ENCODE peak calls at places on chromosomes 13 and 19, in seven cellular contexts. One of them, this sample, is unnamed. For H3K36me3, the result is how much of the 10 kb centered on the place peaks cover.

GRCh38 chr19:7550987-7551761 is 15.7 kb downstream of the PNPLA6 start:
- DNase-seq in pancreas: peak
- DNase-seq in heart left ventricle: peak
- DNase-seq in aorta: peak
- DNase-seq in tibial artery: peak
- DNase-seq in left ventricle myocardium inferior: peak
- DNase-seq in K562: peak
- DNase-seq in this sample: no peak

GRCh38 chr19:19207637-19208582 is 3.8 kb upstream of the NCAN start:
- DNase-seq in pancreas: no peak
- DNase-seq in heart left ventricle: no peak
- DNase-seq in aorta: no peak
- DNase-seq in tibial artery: no peak
- DNase-seq in left ventricle myocardium inferior: no peak
- DNase-seq in K562: no peak
- DNase-seq in this sample: no peak

GRCh38 chr13:41196620-41197019 is 2.3 kb upstream of the KBTBD7 start:
- DNase-seq in pancreas: no peak
- DNase-seq in heart left ventricle: no peak
- DNase-seq in aorta: no peak
- DNase-seq in tibial artery: no peak
- DNase-seq in left ventricle myocardium inferior: no peak
- DNase-seq in K562: no peak
- DNase-seq in this sample: no peak

GRCh38 chr13:43387880-43388279 is 364.5 kb downstream of the DNAJC15 start:
- DNase-seq in pancreas: no peak
- DNase-seq in heart left ventricle: no peak
- DNase-seq in aorta: no peak
- DNase-seq in tibial artery: no peak
- DNase-seq in left ventricle myocardium inferior: no peak
- DNase-seq in K562: no peak
- DNase-seq in this sample: no peak

GRCh38 chr19:39237200-39238184 is 7.3 kb downstream of the IFNL3 start:
- DNase-seq in pancreas: peak
- DNase-seq in heart left ventricle: no peak
- DNase-seq in aorta: no peak
- DNase-seq in tibial artery: no peak
- DNase-seq in left ventricle myocardium inferior: no peak
- DNase-seq in K562: peak
- DNase-seq in this sample: peak

GRCh38 chr19:12695090-12695489 is 1.3 kb downstream of the FBXW9 start:
- DNase-seq in pancreas: no peak
- DNase-seq in heart left ventricle: no peak
- DNase-seq in aorta: no peak
- DNase-seq in tibial artery: no peak
- DNase-seq in left ventricle myocardium inferior: no peak
- DNase-seq in K562: no peak
- DNase-seq in this sample: no peak

GRCh38 chr13:41354416-41354815 is 43.3 kb downstream of the NAA16 start:
- DNase-seq in pancreas: no peak
- DNase-seq in heart left ventricle: no peak
- DNase-seq in aorta: no peak
- DNase-seq in tibial artery: no peak
- DNase-seq in left ventricle myocardium inferior: no peak
- DNase-seq in K562: no peak
- DNase-seq in this sample: no peak

GRCh38 chr13:20331949-20332348 is 99.8 kb upstream of the GJB6 start:
- DNase-seq in pancreas: no peak
- DNase-seq in heart left ventricle: no peak
- DNase-seq in aorta: no peak
- DNase-seq in tibial artery: no peak
- DNase-seq in left ventricle myocardium inferior: no peak
- DNase-seq in K562: no peak
- DNase-seq in this sample: no peak

GRCh38 chr13:112244061-112244460 is 132.1 kb upstream of the SPACA7 start:
- DNase-seq in pancreas: no peak
- DNase-seq in heart left ventricle: no peak
- DNase-seq in aorta: no peak
- DNase-seq in tibial artery: no peak
- DNase-seq in left ventricle myocardium inferior: no peak
- DNase-seq in K562: no peak
- DNase-seq in this sample: no peak

GRCh38 chr19:38115264-38115802 is 108.7 kb downstream of the DPF1 start:
- DNase-seq in pancreas: no peak
- DNase-seq in heart left ventricle: no peak
- DNase-seq in aorta: no peak
- DNase-seq in tibial artery: no peak
- DNase-seq in left ventricle myocardium inferior: no peak
- DNase-seq in K562: no peak
- DNase-seq in this sample: no peak

GRCh38 chr13:109899748-109900147 is 113.4 kb upstream of the IRS2 start:
- DNase-seq in pancreas: no peak
- DNase-seq in heart left ventricle: no peak
- DNase-seq in aorta: no peak
- DNase-seq in tibial artery: no peak
- DNase-seq in left ventricle myocardium inferior: no peak
- DNase-seq in K562: no peak
- DNase-seq in this sample: no peak

DNA sequence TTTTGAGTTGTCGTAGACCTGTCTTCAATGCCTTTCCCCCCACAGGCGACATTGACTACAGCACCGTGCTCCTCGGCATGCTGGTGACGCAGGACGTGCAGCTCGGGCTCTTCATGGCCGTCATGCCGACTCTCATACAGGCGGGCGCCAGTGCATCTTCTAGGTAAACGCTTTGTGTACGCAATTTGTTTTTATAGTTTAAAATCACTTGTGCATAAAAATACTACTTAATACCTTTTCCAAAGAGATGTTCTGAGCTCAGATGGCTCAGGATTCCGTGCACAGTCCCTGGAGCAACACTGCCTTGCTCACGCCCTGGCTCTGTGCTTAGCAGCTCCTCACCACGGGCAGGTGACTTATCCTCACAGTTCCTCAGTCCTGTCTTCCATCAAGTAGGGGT is 30.1 kb upstream of the DCUN1D2 start:
- DNase-seq in pancreas: no peak
- DNase-seq in heart left ventricle: no peak
- DNase-seq in aorta: no peak
- DNase-seq in tibial artery: no peak
- DNase-seq in left ventricle myocardium inferior: no peak
- DNase-seq in K562: no peak
- DNase-seq in this sample: no peak
- H3K36me3 ChIP-seq in pancreas: under half
- H3K36me3 ChIP-seq in heart left ventricle: half or more
- H3K36me3 ChIP-seq in aorta: under half
- H3K36me3 ChIP-seq in tibial artery: half or more
- H3K36me3 ChIP-seq in left ventricle myocardium inferior: half or more
- H3K36me3 ChIP-seq in K562: under half
- H3K36me3 ChIP-seq in this sample: under half

DNA sequence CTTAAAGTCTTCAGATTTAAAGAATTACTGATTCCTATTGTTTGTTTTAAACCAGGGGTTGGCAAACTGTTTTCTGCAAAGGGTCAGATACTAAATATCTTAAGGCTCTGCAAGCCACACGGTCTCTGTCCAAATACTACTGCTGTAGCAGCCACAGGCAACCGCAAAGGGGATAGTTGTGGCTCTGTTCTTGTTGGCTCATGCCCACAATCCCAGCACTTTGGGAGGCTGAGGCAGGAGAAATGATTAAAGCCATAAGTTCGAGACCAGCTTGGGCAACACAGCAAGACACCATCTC is 22.4 kb downstream of the RANBP3 start:
- DNase-seq in pancreas: no peak
- DNase-seq in heart left ventricle: no peak
- DNase-seq in aorta: peak
- DNase-seq in tibial artery: no peak
- DNase-seq in left ventricle myocardium inferior: no peak
- DNase-seq in K562: no peak
- DNase-seq in this sample: no peak
- H3K36me3 ChIP-seq in pancreas: under half
- H3K36me3 ChIP-seq in heart left ventricle: under half
- H3K36me3 ChIP-seq in aorta: under half
- H3K36me3 ChIP-seq in tibial artery: under half
- H3K36me3 ChIP-seq in left ventricle myocardium inferior: under half
- H3K36me3 ChIP-seq in K562: under half
- H3K36me3 ChIP-seq in this sample: under half

GRCh38 chr13:29379281-29379680 is 216.2 kb downstream of the SLC7A1 start:
- DNase-seq in pancreas: no peak
- DNase-seq in heart left ventricle: no peak
- DNase-seq in aorta: no peak
- DNase-seq in tibial artery: no peak
- DNase-seq in left ventricle myocardium inferior: no peak
- DNase-seq in K562: no peak
- DNase-seq in this sample: no peak

GRCh38 chr13:29382021-29382420 is 213.5 kb downstream of the SLC7A1 start:
- DNase-seq in pancreas: no peak
- DNase-seq in heart left ventricle: no peak
- DNase-seq in aorta: no peak
- DNase-seq in tibial artery: no peak
- DNase-seq in left ventricle myocardium inferior: no peak
- DNase-seq in K562: no peak
- DNase-seq in this sample: no peak

GRCh38 chr13:29383476-29383875 is 212.0 kb downstream of the SLC7A1 start:
- DNase-seq in pancreas: no peak
- DNase-seq in heart left ventricle: no peak
- DNase-seq in aorta: no peak
- DNase-seq in tibial artery: no peak
- DNase-seq in left ventricle myocardium inferior: no peak
- DNase-seq in K562: no peak
- DNase-seq in this sample: no peak

GRCh38 chr13:29386246-29386645 is 209.2 kb downstream of the SLC7A1 start:
- DNase-seq in pancreas: no peak
- DNase-seq in heart left ventricle: no peak
- DNase-seq in aorta: no peak
- DNase-seq in tibial artery: no peak
- DNase-seq in left ventricle myocardium inferior: no peak
- DNase-seq in K562: no peak
- DNase-seq in this sample: no peak

GRCh38 chr13:29384466-29384865 is 211.0 kb downstream of the SLC7A1 start:
- DNase-seq in pancreas: no peak
- DNase-seq in heart left ventricle: no peak
- DNase-seq in aorta: no peak
- DNase-seq in tibial artery: no peak
- DNase-seq in left ventricle myocardium inferior: peak
- DNase-seq in K562: no peak
- DNase-seq in this sample: no peak
- H3K36me3 ChIP-seq in pancreas: under half
- H3K36me3 ChIP-seq in heart left ventricle: under half
- H3K36me3 ChIP-seq in aorta: under half
- H3K36me3 ChIP-seq in tibial artery: under half
- H3K36me3 ChIP-seq in left ventricle myocardium inferior: under half
- H3K36me3 ChIP-seq in K562: under half
- H3K36me3 ChIP-seq in this sample: under half

DNA sequence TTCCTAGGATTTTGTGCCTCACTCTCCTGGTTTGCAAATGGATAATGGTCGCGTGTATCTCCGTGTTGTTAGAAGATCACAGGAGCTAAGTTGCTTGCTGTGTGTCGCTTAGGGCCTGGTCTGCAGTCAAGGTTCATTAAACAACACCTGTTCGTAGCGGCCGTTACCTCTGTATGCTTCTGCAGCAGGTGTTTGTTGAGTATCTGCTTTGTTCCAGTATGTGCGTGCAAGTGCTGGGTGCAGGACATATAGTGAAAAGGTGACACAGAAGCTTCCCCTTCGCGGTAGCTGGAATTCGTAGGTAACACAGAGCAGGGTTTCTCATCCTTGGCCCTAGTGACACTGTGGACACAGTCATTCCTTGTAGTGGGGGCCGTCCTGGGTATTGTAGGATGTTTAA is 5.4 kb downstream of the MED25 start:
- DNase-seq in pancreas: no peak
- DNase-seq in heart left ventricle: no peak
- DNase-seq in aorta: no peak
- DNase-seq in tibial artery: no peak
- DNase-seq in left ventricle myocardium inferior: no peak
- DNase-seq in K562: no peak
- DNase-seq in this sample: no peak
- H3K36me3 ChIP-seq in pancreas: under half
- H3K36me3 ChIP-seq in heart left ventricle: half or more
- H3K36me3 ChIP-seq in aorta: under half
- H3K36me3 ChIP-seq in tibial artery: under half
- H3K36me3 ChIP-seq in left ventricle myocardium inferior: under half
- H3K36me3 ChIP-seq in K562: half or more
- H3K36me3 ChIP-seq in this sample: under half

GRCh38 chr13:77789386-77789785 is 91.9 kb downstream of the SLAIN1 start:
- DNase-seq in pancreas: no peak
- DNase-seq in heart left ventricle: no peak
- DNase-seq in aorta: no peak
- DNase-seq in tibial artery: no peak
- DNase-seq in left ventricle myocardium inferior: no peak
- DNase-seq in K562: no peak
- DNase-seq in this sample: no peak
- H3K36me3 ChIP-seq in pancreas: under half
- H3K36me3 ChIP-seq in heart left ventricle: under half
- H3K36me3 ChIP-seq in aorta: under half
- H3K36me3 ChIP-seq in tibial artery: under half
- H3K36me3 ChIP-seq in left ventricle myocardium inferior: under half
- H3K36me3 ChIP-seq in K562: under half
- H3K36me3 ChIP-seq in this sample: under half

DNA sequence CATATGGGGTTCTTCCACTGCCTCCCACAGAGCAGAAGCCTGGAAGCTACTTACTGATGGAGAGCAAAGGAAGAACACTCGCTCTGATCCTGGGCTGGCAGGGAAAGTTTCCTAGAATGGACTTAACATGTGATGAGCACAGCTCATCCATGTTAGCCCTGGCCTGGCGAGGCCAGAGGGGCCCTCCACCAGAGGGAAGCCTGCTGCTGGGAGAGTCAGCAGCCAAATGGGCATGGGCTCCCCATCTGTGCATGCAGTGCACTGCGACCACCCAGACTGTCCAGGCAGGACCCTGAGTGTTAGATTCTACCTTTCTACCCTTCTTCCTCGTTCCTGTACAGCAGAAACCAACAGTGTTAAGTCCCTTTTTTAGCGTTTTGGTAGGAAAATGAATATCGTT is 8.9 kb downstream of the HNRNPUL1 start:
- DNase-seq in pancreas: no peak
- DNase-seq in heart left ventricle: no peak
- DNase-seq in aorta: no peak
- DNase-seq in tibial artery: no peak
- DNase-seq in left ventricle myocardium inferior: no peak
- DNase-seq in K562: no peak
- DNase-seq in this sample: no peak
- H3K36me3 ChIP-seq in pancreas: half or more
- H3K36me3 ChIP-seq in heart left ventricle: half or more
- H3K36me3 ChIP-seq in aorta: under half
- H3K36me3 ChIP-seq in tibial artery: half or more
- H3K36me3 ChIP-seq in left ventricle myocardium inferior: half or more
- H3K36me3 ChIP-seq in K562: half or more
- H3K36me3 ChIP-seq in this sample: half or more

GRCh38 chr13:111166882-111167281 is 51.8 kb downstream of the ARHGEF7 start:
- DNase-seq in pancreas: no peak
- DNase-seq in heart left ventricle: no peak
- DNase-seq in aorta: no peak
- DNase-seq in tibial artery: no peak
- DNase-seq in left ventricle myocardium inferior: no peak
- DNase-seq in K562: no peak
- DNase-seq in this sample: no peak
- H3K36me3 ChIP-seq in pancreas: under half
- H3K36me3 ChIP-seq in heart left ventricle: under half
- H3K36me3 ChIP-seq in aorta: under half
- H3K36me3 ChIP-seq in tibial artery: under half
- H3K36me3 ChIP-seq in left ventricle myocardium inferior: under half
- H3K36me3 ChIP-seq in K562: under half
- H3K36me3 ChIP-seq in this sample: under half

GRCh38 chr13:99542788-99543406 is 41.6 kb downstream of the TM9SF2 start:
- DNase-seq in pancreas: no peak
- DNase-seq in heart left ventricle: no peak
- DNase-seq in aorta: no peak
- DNase-seq in tibial artery: no peak
- DNase-seq in left ventricle myocardium inferior: no peak
- DNase-seq in K562: no peak
- DNase-seq in this sample: no peak
- H3K36me3 ChIP-seq in pancreas: under half
- H3K36me3 ChIP-seq in heart left ventricle: half or more
- H3K36me3 ChIP-seq in aorta: under half
- H3K36me3 ChIP-seq in tibial artery: half or more
- H3K36me3 ChIP-seq in left ventricle myocardium inferior: half or more
- H3K36me3 ChIP-seq in K562: half or more
- H3K36me3 ChIP-seq in this sample: half or more